ENCODE peak calls at places on chromosomes 13 and 19, in seven cellular contexts. X is glutamatergic neuron, M is fibroblast of mammary gland, P is IMR-90, A is tibial nerve, F is prostate gland, Z is ovary. N is an unnamed sample.

GRCh38 chr13:107373551-107373950 is 805.6 kb upstream of the ARGLU1 start:
- DNase-seq in X (no peak), M (peak), P (peak), A (no peak), F (no peak), Z (no peak), N (peak)

GRCh38 chr19:12777217-12778019 is 2.1 kb upstream of the HOOK2 start:
- DNase-seq in X (peak), M (peak), P (peak), A (peak), F (peak), Z (peak), N (peak)

GRCh38 chr13:94656766-94657165 is 55.1 kb downstream of the GPR180 start:
- DNase-seq in X (no peak), M (peak), P (peak), A (no peak), F (no peak), Z (no peak), N (peak)

GRCh38 chr13:46728777-46729176 is 68.2 kb downstream of the ESD start:
- DNase-seq in X (no peak), M (peak), P (no peak), A (no peak), F (no peak), Z (no peak), N (peak)

GRCh38 chr19:49987159-49987698 is 26.3 kb upstream of the SIGLEC11 start:
- DNase-seq in X (no peak), M (peak), P (peak), A (peak), F (peak), Z (peak), N (peak)

GRCh38 chr13:103883698-103884097 is 817.5 kb upstream of the SLC10A2 start:
- DNase-seq in X (no peak), M (peak), P (peak), A (no peak), F (no peak), Z (no peak), N (no peak)

GRCh38 chr13:113548778-113549621 is 35.6 kb upstream of the TFDP1 start:
- DNase-seq in X (peak), M (no peak), P (no peak), A (no peak), F (no peak), Z (no peak), N (no peak)

GRCh38 chr19:1747285-1748114 is 5.8 kb upstream of the ONECUT3 start:
- DNase-seq in X (no peak), M (peak), P (peak), A (no peak), F (no peak), Z (no peak), N (peak)

GRCh38 chr19:3213159-3213558 is 11.3 kb upstream of the CELF5 start:
- DNase-seq in X (no peak), M (no peak), P (no peak), A (no peak), F (no peak), Z (no peak), N (no peak)

GRCh38 chr13:95463516-95463915 is 89.0 kb upstream of the CLDN10 start:
- DNase-seq in X (no peak), M (peak), P (no peak), A (no peak), F (no peak), Z (no peak), N (peak)

GRCh38 chr13:47459512-47459911 is 541.6 kb downstream of the SUCLA2 start:
- DNase-seq in X (no peak), M (peak), P (peak), A (no peak), F (no peak), Z (no peak), N (peak)

GRCh38 chr13:72565893-72566292 is 161.5 kb downstream of the MZT1 start:
- DNase-seq in X (no peak), M (peak), P (peak), A (no peak), F (no peak), Z (no peak), N (peak)

GRCh38 chr19:38638461-38638860 is 9.0 kb upstream of the ACTN4 start:
- DNase-seq in X (no peak), M (no peak), P (no peak), A (no peak), F (no peak), Z (no peak), N (no peak)

GRCh38 chr19:57267294-57267693 is 13.0 kb upstream of the ZNF460 start:
- DNase-seq in X (no peak), M (no peak), P (no peak), A (no peak), F (no peak), Z (no peak), N (no peak)

GRCh38 chr13:35851238-35851814 is 279.9 kb downstream of the DCLK1 start:
- DNase-seq in X (no peak), M (no peak), P (no peak), A (no peak), F (no peak), Z (no peak), N (no peak)

GRCh38 chr19:49801966-49802661 is 11.0 kb downstream of the FUZ start:
- DNase-seq in X (peak), M (peak), P (peak), A (peak), F (peak), Z (peak), N (peak)

GRCh38 chr13:40779796-40780285 is 8.9 kb upstream of the MRPS31 start:
- DNase-seq in X (no peak), M (no peak), P (no peak), A (no peak), F (no peak), Z (no peak), N (no peak)

GRCh38 chr13:51435002-51435578 is 17.7 kb downstream of the INTS6 start:
- DNase-seq in X (no peak), M (peak), P (peak), A (no peak), F (no peak), Z (no peak), N (peak)

GRCh38 chr19:8240274-8241229 is 31.4 kb downstream of the CERS4 start:
- DNase-seq in X (peak), M (peak), P (peak), A (peak), F (peak), Z (peak), N (peak)

GRCh38 chr19:18152444-18152816 is 533 bp upstream of the PIK3R2 start:
- DNase-seq in X (peak), M (peak), P (peak), A (peak), F (peak), Z (peak), N (peak)
- TF ChIP-seq CTCF in X (peak), M (peak), P (peak), A (peak), F (peak), Z (peak), N (peak)

GRCh38 chr19:45395524-45396388 is 9.1 kb downstream of the PPP1R13L start:
- DNase-seq in X (peak), M (no peak), P (no peak), A (no peak), F (no peak), Z (no peak), N (no peak)
- TF ChIP-seq CTCF in X (no peak), M (no peak), P (no peak), A (no peak), F (no peak), Z (no peak), N (no peak)

DNA sequence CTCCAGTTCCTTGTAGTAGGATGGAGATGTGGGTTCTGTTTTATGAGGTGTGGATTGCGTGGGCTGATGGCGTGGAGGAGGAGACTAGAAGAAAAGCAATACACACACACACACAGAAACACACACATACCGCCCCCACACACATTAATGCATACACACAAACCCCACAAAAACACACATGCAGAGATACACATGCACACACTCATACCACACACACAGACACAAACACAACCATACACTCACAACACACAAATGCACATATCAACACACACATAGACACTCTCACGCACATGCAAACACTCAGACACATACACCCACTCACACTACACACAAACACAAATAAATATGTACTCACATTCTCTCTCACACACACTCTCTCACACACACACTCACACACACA is 75.7 kb upstream of the UBL3 start:
- DNase-seq in X (no peak), M (no peak), P (no peak), A (no peak), F (no peak), Z (no peak), N (no peak)
- TF ChIP-seq CTCF in X (no peak), M (no peak), P (no peak), A (no peak), F (no peak), Z (no peak), N (no peak)

DNA sequence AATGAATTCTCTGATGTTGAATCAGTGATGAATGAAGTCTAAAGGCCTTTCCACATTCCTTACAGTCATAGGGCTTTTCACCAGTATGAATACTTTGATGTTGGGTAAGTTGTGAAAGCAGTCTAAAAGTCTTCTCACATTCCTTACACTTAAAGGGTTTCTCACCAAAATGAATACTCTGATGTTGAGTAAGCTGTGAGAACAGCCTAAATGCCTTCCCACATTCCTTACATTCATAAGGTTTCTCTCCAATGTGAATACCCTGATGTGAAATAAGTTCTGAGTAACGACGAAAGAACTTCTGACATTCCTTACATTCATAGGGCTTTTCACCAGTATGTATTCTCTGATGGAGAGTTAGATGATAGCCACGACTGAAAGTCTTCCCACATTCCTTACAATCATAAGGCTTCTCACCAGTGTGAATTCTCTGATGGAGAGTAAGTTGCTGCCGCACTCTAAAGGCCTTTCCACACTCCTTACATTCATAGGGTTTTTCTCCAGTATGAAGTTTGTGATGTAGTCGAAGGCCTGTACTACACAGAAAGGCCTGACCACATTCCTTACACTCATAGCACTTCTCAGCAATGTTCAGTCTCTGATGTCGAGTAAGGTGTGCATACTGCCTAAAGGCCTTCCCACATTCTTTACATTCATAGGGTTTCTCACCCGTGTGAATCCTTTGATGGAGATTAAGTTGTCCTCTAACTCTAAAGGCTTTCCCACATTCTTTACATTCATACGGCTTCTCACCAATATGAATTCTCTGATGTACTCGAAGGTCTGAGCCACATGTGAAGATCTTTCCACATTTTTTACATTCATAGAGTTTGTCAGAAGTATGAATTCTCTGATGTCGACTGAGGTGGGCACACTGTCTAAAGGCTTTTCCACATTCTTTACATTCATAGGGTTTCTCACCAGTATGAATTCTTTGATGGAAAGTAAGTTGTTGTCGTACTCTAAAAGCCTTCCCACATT is 19.9 kb downstream of the ZFP30 start:
- DNase-seq in X (no peak), M (peak), P (no peak), A (no peak), F (no peak), Z (no peak), N (no peak)
- TF ChIP-seq CTCF in X (no peak), M (no peak), P (no peak), A (no peak), F (no peak), Z (no peak), N (no peak)

GRCh38 chr19:19539738-19540703 is 2.0 kb downstream of the CILP2 start:
- DNase-seq in X (peak), M (peak), P (peak), A (no peak), F (peak), Z (peak), N (no peak)

GRCh38 chr19:19537321-19538048 is 580 bp upstream of the CILP2 start:
- DNase-seq in X (peak), M (no peak), P (no peak), A (no peak), F (no peak), Z (no peak), N (no peak)

GRCh38 chr19:19535311-19536191 is 2.5 kb upstream of the CILP2 start:
- DNase-seq in X (no peak), M (no peak), P (no peak), A (no peak), F (no peak), Z (no peak), N (no peak)

GRCh38 chr19:19538767-19539166 is 702 bp downstream of the CILP2 start:
- DNase-seq in X (peak), M (no peak), P (no peak), A (no peak), F (no peak), Z (no peak), N (no peak)

GRCh38 chr19:19538077-19538764 is at the start of gene CILP2:
- DNase-seq in X (peak), M (no peak), P (no peak), A (no peak), F (no peak), Z (peak), N (no peak)
- TF ChIP-seq CTCF in X (no peak), M (no peak), P (no peak), A (no peak), F (no peak), Z (no peak), N (no peak)

GRCh38 chr13:80299046-80299445 is 41.9 kb downstream of the SPRY2 start:
- DNase-seq in X (no peak), M (peak), P (no peak), A (no peak), F (no peak), Z (no peak), N (no peak)
- TF ChIP-seq CTCF in X (no peak), M (no peak), P (no peak), A (no peak), F (no peak), Z (no peak), N (no peak)

GRCh38 chr19:33997690-33998089 is 174.6 kb upstream of the LSM14A start:
- DNase-seq in X (no peak), M (no peak), P (no peak), A (no peak), F (no peak), Z (no peak), N (no peak)
- TF ChIP-seq CTCF in X (no peak), M (peak), P (no peak), A (no peak), F (peak), Z (no peak), N (no peak)

GRCh38 chr19:32676186-32676894 is 692 bp downstream of the RGS9BP start:
- DNase-seq in X (peak), M (no peak), P (no peak), A (no peak), F (no peak), Z (no peak), N (no peak)
- TF ChIP-seq CTCF in X (no peak), M (no peak), P (no peak), A (no peak), F (no peak), Z (no peak), N (no peak)

DNA sequence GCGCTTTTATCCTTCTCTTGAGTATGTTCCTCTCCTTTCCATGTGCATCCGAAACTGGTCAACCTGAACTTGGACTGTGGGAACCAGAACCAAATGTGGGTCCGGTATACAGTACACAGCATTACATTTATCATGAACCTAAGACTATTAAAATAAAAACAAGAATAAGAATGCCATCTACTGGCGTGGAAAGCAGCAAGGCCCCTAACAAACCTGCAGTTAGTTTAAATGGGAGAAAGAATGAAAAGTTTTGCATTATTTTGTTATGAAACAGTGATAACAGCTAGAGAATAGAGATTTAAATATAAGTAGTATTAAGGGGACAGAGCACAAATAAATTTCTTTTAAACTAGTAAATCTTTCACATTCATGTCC is 159.5 kb downstream of the RBM26 start:
- DNase-seq in X (no peak), M (no peak), P (no peak), A (no peak), F (no peak), Z (no peak), N (peak)
- TF ChIP-seq CTCF in X (no peak), M (no peak), P (no peak), A (no peak), F (no peak), Z (no peak), N (peak)